ENCODE peak calls at places on chromosomes 6 and 20, in five cellular contexts. A, I, R, P and Z are unnamed samples.

GRCh38 chr20:49956689-49957443 is 20.7 kb downstream of the RNF114 start:
- DNase-seq in A (no peak), I (no peak), R (no peak), P (no peak), Z (no peak)

GRCh38 chr6:88031550-88031949 is 16.1 kb upstream of the SPACA1 start:
- DNase-seq in A (no peak), I (no peak), R (peak), P (no peak), Z (no peak)

GRCh38 chr20:62155428-62156253 is 12.1 kb downstream of the SS18L1 start:
- DNase-seq in A (no peak), I (no peak), R (peak), P (no peak), Z (no peak)

GRCh38 chr6:24721461-24722215 is 2.7 kb upstream of the C6orf62 start:
- DNase-seq in A (no peak), I (no peak), R (no peak), P (no peak), Z (no peak)

GRCh38 chr6:107064579-107065065 is 36.6 kb downstream of the MTRES1 start:
- DNase-seq in A (no peak), I (no peak), R (peak), P (no peak), Z (no peak)

GRCh38 chr6:45689926-45690615 is 312.3 kb upstream of the SUPT3H start:
- DNase-seq in A (no peak), I (no peak), R (no peak), P (no peak), Z (no peak)

GRCh38 chr6:132888701-132889100 is 74.3 kb downstream of the RPS12 start:
- DNase-seq in A (no peak), I (no peak), R (peak), P (no peak), Z (no peak)

GRCh38 chr6:145815351-145815772 is 767 bp upstream of the FBXO30 start:
- DNase-seq in A (no peak), I (no peak), R (peak), P (no peak), Z (no peak)

GRCh38 chr6:37538107-37538506 is 38.4 kb upstream of the CCDC167 start:
- DNase-seq in A (no peak), I (no peak), R (peak), P (no peak), Z (no peak)

GRCh38 chr20:20360464-20360863 is 7.4 kb upstream of the INSM1 start:
- DNase-seq in A (no peak), I (no peak), R (peak), P (no peak), Z (peak)

GRCh38 chr6:132768051-132768517 is 10.4 kb upstream of the VNN2 start:
- DNase-seq in A (peak), I (no peak), R (peak), P (no peak), Z (no peak)

GRCh38 chr6:108771421-108771820 is 76.8 kb upstream of the ARMC2 start:
- DNase-seq in A (no peak), I (no peak), R (peak), P (no peak), Z (no peak)

GRCh38 chr6:88611721-88612120 is 351.7 kb downstream of the RNGTT start:
- DNase-seq in A (no peak), I (no peak), R (no peak), P (no peak), Z (no peak)

GRCh38 chr6:12459945-12460800 is 170.0 kb downstream of the EDN1 start:
- DNase-seq in A (no peak), I (no peak), R (no peak), P (no peak), Z (no peak)

GRCh38 chr20:24837721-24838456 is 111.2 kb upstream of the CST7 start:
- DNase-seq in A (no peak), I (no peak), R (no peak), P (no peak), Z (no peak)

GRCh38 chr20:30921286-30922071 is 336.0 kb upstream of the DEFB115 start:
- DNase-seq in A (no peak), I (no peak), R (peak), P (no peak), Z (no peak)

GRCh38 chr6:33642897-33643296 is 21.8 kb downstream of the ITPR3 start:
- DNase-seq in A (no peak), I (no peak), R (no peak), P (no peak), Z (no peak)

GRCh38 chr20:35398660-35399144 is 13.1 kb downstream of the UQCC1 start:
- DNase-seq in A (no peak), I (no peak), R (peak), P (no peak), Z (no peak)

GRCh38 chr6:131807644-131808459 is at the start of gene ENPP1:
- DNase-seq in A (peak), I (peak), R (peak), P (peak), Z (peak)

GRCh38 chr6:26475823-26476729 is 18.3 kb downstream of the BTN2A1 start:
- DNase-seq in A (no peak), I (no peak), R (no peak), P (no peak), Z (no peak)

GRCh38 chr20:38209736-38210405 is 44.8 kb upstream of the TGM2 start:
- DNase-seq in A (no peak), I (no peak), R (peak), P (no peak), Z (no peak)

GRCh38 chr20:1003920-1004697 is 2.0 kb upstream of the RSPO4 start:
- DNase-seq in A (no peak), I (no peak), R (no peak), P (no peak), Z (no peak)

GRCh38 chr6:133070410-133071043 is 170.6 kb upstream of the EYA4 start:
- DNase-seq in A (no peak), I (no peak), R (no peak), P (no peak), Z (no peak)

GRCh38 chr20:5078399-5078958 is 41.3 kb downstream of the PCNA start:
- DNase-seq in A (peak), I (peak), R (peak), P (peak), Z (peak)

GRCh38 chr6:30147096-30147495 is 11.2 kb downstream of the TRIM40 start:
- DNase-seq in A (no peak), I (no peak), R (no peak), P (no peak), Z (no peak)

GRCh38 chr20:53445276-53445675 is 148.4 kb downstream of the ZNF217 start:
- DNase-seq in A (no peak), I (no peak), R (no peak), P (no peak), Z (no peak)

GRCh38 chr6:6469074-6469473 is 119.4 kb upstream of the LY86 start:
- DNase-seq in A (peak), I (no peak), R (no peak), P (no peak), Z (no peak)

GRCh38 chr6:54060286-54060685 is 51.0 kb upstream of the MLIP start:
- DNase-seq in A (no peak), I (no peak), R (peak), P (no peak), Z (no peak)